ENCODE peak calls at places on chromosomes 13 and 19, in five cellular contexts. U, M, T, H and K are unnamed samples.
A peak's percentile ranks its signal among the peaks of the same experiment; 100 is the strongest.

GRCh38 chr13:105974380-105974779 is 561.1 kb downstream of the EFNB2 start:
- DNase-seq in T (no peak), H (no peak), U (no peak), M (no peak), K (no peak)

GRCh38 chr13:112762690-112763080 is 72.8 kb downstream of the ATP11A start:
- DNase-seq in U (no peak), T (no peak), M (no peak), H (no peak), K (no peak)

GRCh38 chr19:2148482-2149135 is 2.8 kb downstream of the AP3D1 start:
- DNase-seq in U (no peak), T (no peak), M (no peak), H (no peak), K (no peak)

GRCh38 chr19:13881692-13882418 is 4.9 kb downstream of the NANOS3 start:
- DNase-seq in M (no peak), U (peak; percentile 70), H (no peak), T (no peak), K (no peak)

GRCh38 chr13:48194392-48194754 is 38.6 kb upstream of the ITM2B start:
- DNase-seq in H (no peak), U (no peak), M (no peak), T (no peak), K (no peak)

GRCh38 chr13:66778461-66778860 is 451.7 kb downstream of the PCDH9 start:
- DNase-seq in H (no peak), U (no peak), M (no peak), T (no peak), K (no peak)

GRCh38 chr13:112325941-112326645 is 50.1 kb upstream of the SPACA7 start:
- DNase-seq in U (no peak), H (no peak), T (no peak), M (no peak), K (no peak)

GRCh38 chr19:45766919-45767346 is 2.1 kb downstream of the SIX5 start:
- DNase-seq in M (no peak), H (no peak), U (no peak), T (peak; percentile 48), K (no peak)

GRCh38 chr13:48862572-48862971 is 113.1 kb upstream of the FNDC3A start:
- DNase-seq in T (no peak), U (no peak), H (no peak), M (no peak), K (no peak)

GRCh38 chr13:107790360-107790759 is 425.0 kb downstream of the LIG4 start:
- DNase-seq in H (no peak), M (no peak), U (no peak), T (no peak), K (no peak)

GRCh38 chr19:31641591-31641990 is 292.4 kb upstream of the TSHZ3 start:
- DNase-seq in H (no peak), M (no peak), U (no peak), T (no peak), K (no peak)

GRCh38 chr13:75135325-75135825 is 346.6 kb downstream of the TBC1D4 start:
- DNase-seq in H (no peak), U (no peak), T (no peak), M (no peak), K (no peak)

GRCh38 chr13:103525530-103525929 is 459.3 kb upstream of the SLC10A2 start:
- DNase-seq in T (no peak), U (no peak), M (no peak), H (no peak), K (no peak)

GRCh38 chr13:111326621-111326965 is 6.2 kb downstream of the TEX29 start:
- DNase-seq in M (no peak), T (no peak), U (no peak), H (no peak), K (no peak)

GRCh38 chr19:17243854-17244617 is 1.7 kb downstream of the NR2F6 start:
- DNase-seq in H (no peak), T (peak; percentile 61), U (no peak), M (no peak), K (no peak)

GRCh38 chr13:33251131-33251629 is 34.4 kb downstream of the STARD13 start:
- DNase-seq in H (no peak), U (no peak), M (no peak), T (no peak), K (no peak)

GRCh38 chr13:112711528-112712265 is 21.9 kb downstream of the ATP11A start:
- DNase-seq in M (peak; percentile 49), U (no peak), T (peak; percentile 55), H (peak; percentile 91), K (no peak)

GRCh38 chr13:82330499-82330898 is 1551.8 kb downstream of the SLITRK1 start:
- DNase-seq in U (no peak), T (no peak), H (no peak), M (no peak), K (no peak)

GRCh38 chr13:49292742-49293498 is 45.2 kb downstream of the CDADC1 start:
- DNase-seq in U (no peak), M (peak; percentile 52), T (no peak), H (no peak), K (no peak)